ENCODE peak calls at places on chromosomes 7 and 10, in nine cellular contexts. P is colonic mucosa; H is Peyer's patch; M is kidney; I is CD8-positive, alpha-beta T cell; X is retinal pigment epithelial cell; K is adrenal gland; Y is lower lobe of right lung; Q is kidney epithelial cell. S is an unnamed sample.

GRCh38 chr7:117023325-117023854 is 70.1 kb downstream of the ST7 start:
- DNase-seq in P (no peak), M (no peak), X (no peak), Q (no peak), K (no peak), Y (no peak), I (no peak), H (no peak), S (no peak)

GRCh38 chr10:115141254-115141653 is 48.1 kb downstream of the ATRNL1 start:
- DNase-seq in P (no peak), K (no peak), X (no peak), M (no peak), H (no peak), I (no peak), Y (no peak), Q (peak; percentile 4), S (no peak)

GRCh38 chr7:123797673-123798526 is 47.1 kb upstream of the HYAL4 start:
- DNase-seq in Y (no peak), K (no peak), Q (peak; percentile 94), M (no peak), I (no peak), X (peak; percentile 99), H (no peak), P (no peak), S (peak; percentile 26)

GRCh38 chr10:89283988-89284475 is 17.8 kb upstream of the IFIT2 start:
- DNase-seq in Y (no peak), I (no peak), X (peak; percentile 44), P (no peak), H (no peak), M (peak; percentile 86), K (peak; percentile 69), Q (no peak), S (no peak)

GRCh38 chr10:132710746-132711617 is 75.0 kb downstream of the NKX6-2 start:
- DNase-seq in Q (no peak), X (no peak), Y (peak; percentile 26), P (no peak), M (peak; percentile 41), H (no peak), K (no peak), I (no peak), S (no peak)

GRCh38 chr10:114043532-114044250 is at the start of gene ADRB1:
- DNase-seq in H (peak; percentile 35), I (peak; percentile 44), Y (peak; percentile 93), M (peak; percentile 82), P (peak; percentile 79), X (no peak), Q (no peak), K (peak; percentile 56), S (no peak)

GRCh38 chr7:25856056-25856780 is 295.8 kb upstream of the NFE2L3 start:
- DNase-seq in I (no peak), Y (no peak), H (no peak), M (no peak), Q (no peak), P (peak; percentile 47), K (no peak), X (no peak), S (no peak)

GRCh38 chr7:133934262-133934973 is 192.7 kb upstream of the LRGUK start:
- DNase-seq in H (no peak), I (no peak), X (peak; percentile 38), P (no peak), Y (no peak), M (no peak), Q (no peak), K (no peak), S (no peak)

GRCh38 chr10:132403511-132404168 is 6.6 kb downstream of the PWWP2B start:
- DNase-seq in Y (peak; percentile 52), X (no peak), I (no peak), K (peak; percentile 7), P (no peak), M (peak; percentile 74), Q (no peak), H (no peak), S (no peak)

GRCh38 chr10:122475130-122475529 is 13.8 kb downstream of the HTRA1 start:
- DNase-seq in I (no peak), X (no peak), M (peak; percentile 83), P (no peak), K (no peak), Y (no peak), H (no peak), Q (no peak), S (no peak)

GRCh38 chr10:71158251-71158650 is 54.1 kb upstream of the UNC5B start:
- DNase-seq in Y (no peak), P (no peak), I (no peak), K (no peak), M (no peak), Q (no peak), X (no peak), H (no peak), S (no peak)

GRCh38 chr10:71158902-71159301 is 53.5 kb upstream of the UNC5B start:
- DNase-seq in K (no peak), I (no peak), Y (no peak), Q (no peak), M (no peak), P (no peak), X (no peak), H (no peak), S (no peak)

GRCh38 chr10:71159892-71160291 is 52.5 kb upstream of the UNC5B start:
- DNase-seq in P (no peak), H (no peak), I (no peak), M (no peak), Q (no peak), X (no peak), Y (no peak), K (no peak), S (no peak)

GRCh38 chr10:71157435-71157834 is 54.9 kb upstream of the UNC5B start:
- DNase-seq in Y (no peak), P (no peak), H (no peak), Q (no peak), I (no peak), M (no peak), K (no peak), X (no peak), S (no peak)

DNA sequence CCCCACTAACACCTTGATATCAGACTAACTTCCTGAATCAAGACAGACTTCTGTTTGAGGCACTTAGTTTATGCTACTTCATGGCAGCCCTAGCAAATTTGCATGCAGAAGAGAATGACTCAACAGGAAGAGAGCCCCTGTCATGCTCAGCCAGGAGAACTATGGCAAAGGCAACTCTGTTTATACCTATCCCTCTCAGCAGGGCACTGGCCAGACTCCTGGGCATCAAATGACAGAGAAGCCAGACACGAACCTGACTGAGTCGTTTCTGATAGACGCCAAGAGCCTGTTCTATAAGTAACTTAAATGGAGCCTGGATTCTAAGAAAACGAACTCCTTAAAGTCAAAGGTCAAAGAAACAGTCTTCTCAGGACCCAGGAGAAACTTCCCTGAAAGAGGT is 50.9 kb upstream of the UNC5B start:
- DNase-seq in H (no peak), M (no peak), P (no peak), X (no peak), I (no peak), K (no peak), Q (no peak), Y (no peak), S (no peak)
- H3K4me3 ChIP-seq in H (no peak overlapping the region), M (no peak overlapping the region), P (no peak overlapping the region), X (no peak overlapping the region), I (no peak overlapping the region), K (no peak overlapping the region), Q (no peak overlapping the region), Y (no peak overlapping the region), S (no peak overlapping the region)

GRCh38 chr10:128568041-128568440 is 441.8 kb upstream of the MKI67 start:
- DNase-seq in I (no peak), Q (no peak), P (no peak), M (no peak), H (no peak), K (no peak), Y (no peak), X (no peak), S (no peak)

GRCh38 chr10:128566376-128566968 is 440.2 kb upstream of the MKI67 start:
- DNase-seq in I (no peak), Y (no peak), H (no peak), Q (no peak), X (no peak), M (no peak), K (no peak), P (no peak), S (no peak)

GRCh38 chr10:128568979-128569378 is 442.8 kb upstream of the MKI67 start:
- DNase-seq in Q (no peak), M (no peak), H (no peak), K (no peak), X (no peak), Y (no peak), P (no peak), I (no peak), S (no peak)

GRCh38 chr10:128568491-128568890 is 442.3 kb upstream of the MKI67 start:
- DNase-seq in M (no peak), P (no peak), Q (no peak), K (no peak), Y (no peak), H (no peak), I (no peak), X (no peak), S (no peak)

GRCh38 chr10:128567561-128567960 is 441.3 kb upstream of the MKI67 start:
- DNase-seq in P (no peak), I (no peak), Q (no peak), Y (no peak), M (no peak), K (no peak), X (no peak), H (no peak), S (no peak)
- TF ChIP-seq CTCF in P (no peak), I (no peak), Q (no peak), Y (no peak), M (no peak), K (no peak), X (no peak), H (no peak), S (no peak)

GRCh38 chr10:61397175-61397986 is 55.8 kb downstream of the TMEM26 start:
- DNase-seq in M (no peak), P (no peak), K (no peak), H (no peak), Q (no peak), Y (no peak), I (no peak), X (no peak), S (no peak)
- H3K4me3 ChIP-seq in M (peak overlapping the region; percentile 56), P (peak overlapping the region; percentile 1), K (no peak overlapping the region), H (peak overlapping the region; percentile 39), Q (no peak overlapping the region), Y (peak overlapping the region; percentile 23), I (peak overlapping the region; percentile 42), X (no peak overlapping the region), S (no peak overlapping the region)

DNA sequence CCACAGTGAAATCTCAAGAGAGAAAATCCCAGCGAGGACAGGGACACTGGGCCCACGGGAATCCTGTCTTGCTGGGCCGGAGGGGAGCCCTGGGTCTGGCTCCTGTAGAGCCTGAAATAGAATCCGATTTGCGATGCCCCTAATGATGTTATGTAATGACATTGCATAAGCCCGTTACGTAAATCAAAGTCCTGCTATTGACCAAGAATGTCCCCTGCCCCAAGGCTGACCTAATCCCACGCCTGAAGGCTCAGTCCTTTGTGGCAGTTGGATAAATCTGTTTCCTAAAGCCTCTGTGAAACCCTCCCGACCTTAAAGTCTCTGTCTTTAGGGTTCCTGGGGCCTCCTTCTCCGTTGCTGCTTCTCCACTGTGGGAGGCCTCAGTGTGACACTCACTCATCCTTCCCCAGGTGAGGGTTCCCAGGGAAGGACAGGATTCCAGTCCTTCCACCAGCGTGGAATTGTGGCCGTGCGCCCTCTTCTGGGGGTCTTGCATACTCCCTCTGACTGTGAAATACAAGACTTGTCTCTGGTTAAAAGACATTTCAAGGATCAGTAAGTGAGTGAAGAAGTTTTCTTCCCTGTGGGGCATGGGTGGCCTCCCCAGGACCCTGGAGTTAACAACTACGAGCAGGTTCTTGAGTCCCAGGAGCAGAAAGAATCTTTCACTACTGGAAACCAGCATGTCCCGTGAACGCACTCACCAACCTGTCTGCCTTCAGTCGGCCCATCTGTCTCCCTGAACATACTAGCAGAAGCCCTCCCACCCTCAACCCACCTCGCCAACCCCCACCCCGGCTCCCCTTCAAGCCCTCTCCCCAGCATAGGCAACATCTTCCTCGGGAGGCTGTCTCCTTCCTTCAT is 19.8 kb downstream of the ZNF467 start:
- DNase-seq in I (no peak), M (no peak), Q (no peak), P (peak; percentile 41), Y (peak; percentile 47), K (peak; percentile 44), H (no peak), X (no peak), S (no peak)
- TF ChIP-seq CTCF in I (no peak), M (peak; percentile 55), Q (peak; percentile 67), P (peak; percentile 35), Y (peak; percentile 54), K (peak; percentile 30), H (no peak), X (peak; percentile 84), S (peak; percentile 53)